ENCODE peak calls at places on chromosome 16, in eight cellular contexts. A, Q, I, Y, L, N, P and S are unnamed samples.

GRCh38 chr16:75219838-75220237 is 1.1 kb downstream of the CTRB1 start:
- DNase-seq in N (no peak), I (no peak), A (no peak), Y (no peak), Q (no peak), L (no peak), P (no peak), S (no peak)

GRCh38 chr16:57600048-57600835 is 28.2 kb upstream of the ADGRG1 start:
- DNase-seq in P (peak; percentile 26), A (peak; percentile 81), L (no peak), Q (no peak), Y (no peak), N (no peak), I (peak; percentile 64), S (peak; percentile 26)

GRCh38 chr16:19274178-19274797 is 11.2 kb upstream of the CLEC19A start:
- DNase-seq in A (no peak), N (no peak), Y (no peak), L (no peak), P (no peak), I (no peak), Q (no peak), S (no peak)

GRCh38 chr16:3501783-3502400 is 1.1 kb downstream of the CLUAP1 start:
- DNase-seq in P (no peak), L (no peak), Q (no peak), A (no peak), Y (no peak), N (no peak), I (no peak), S (no peak)

GRCh38 chr16:301235-301634 is 18.3 kb downstream of the PDIA2 start:
- DNase-seq in A (no peak), P (no peak), I (no peak), Q (no peak), N (no peak), L (no peak), Y (no peak), S (no peak)

GRCh38 chr16:8885674-8886592 is 3.8 kb downstream of the LITAFD start:
- DNase-seq in A (no peak), Q (no peak), L (no peak), P (no peak), Y (peak; percentile 51), N (peak; percentile 53), I (peak; percentile 42), S (peak; percentile 40)

GRCh38 chr16:56658476-56658875 is 717 bp downstream of the MT1F start:
- DNase-seq in P (no peak), N (no peak), A (no peak), Y (no peak), I (no peak), Q (no peak), L (no peak), S (no peak)

GRCh38 chr16:2515180-2515803 is 1.5 kb downstream of the ATP6V0C start:
- DNase-seq in Q (no peak), Y (peak; percentile 32), N (no peak), I (no peak), A (no peak), P (no peak), L (no peak), S (no peak)

GRCh38 chr16:20004931-20005330 is 68.8 kb downstream of the GPR139 start:
- DNase-seq in I (no peak), N (no peak), Q (no peak), L (no peak), Y (no peak), P (no peak), A (no peak), S (no peak)

GRCh38 chr16:84178146-84178765 is 8.6 kb downstream of the TAF1C start:
- DNase-seq in A (no peak), P (no peak), Q (no peak), Y (no peak), I (no peak), N (no peak), L (no peak), S (no peak)

GRCh38 chr16:84179612-84180320 is 7.1 kb downstream of the TAF1C start:
- DNase-seq in I (no peak), P (no peak), Y (no peak), Q (no peak), L (no peak), A (no peak), N (no peak), S (no peak)

GRCh38 chr16:84176192-84177053 is 10.4 kb downstream of the TAF1C start:
- DNase-seq in Q (no peak), L (no peak), A (no peak), P (no peak), N (no peak), I (no peak), Y (no peak), S (no peak)

GRCh38 chr16:84178892-84179611 is 7.8 kb downstream of the TAF1C start:
- DNase-seq in I (no peak), A (no peak), N (no peak), L (no peak), Q (no peak), Y (no peak), P (no peak), S (no peak)

GRCh38 chr16:84177740-84178070 is 9.2 kb downstream of the TAF1C start:
- DNase-seq in Q (no peak), I (peak; percentile 39), L (no peak), Y (no peak), N (peak; percentile 49), P (no peak), A (no peak), S (peak; percentile 16)
- H3K4me3 ChIP-seq in Q (no peak overlapping the region), I (no peak overlapping the region), L (no peak overlapping the region), Y (no peak overlapping the region), N (no peak overlapping the region), P (no peak overlapping the region), A (no peak overlapping the region), S (no peak overlapping the region)

GRCh38 chr16:50880926-50881325 is 139.0 kb downstream of the CYLD start:
- DNase-seq in N (no peak), A (no peak), Y (no peak), P (no peak), I (no peak), Q (no peak), L (no peak), S (no peak)
- TF ChIP-seq CTCF in N (no peak), A (no peak), Y (no peak), P (no peak), I (no peak), Q (no peak), L (no peak), S (no peak)

DNA sequence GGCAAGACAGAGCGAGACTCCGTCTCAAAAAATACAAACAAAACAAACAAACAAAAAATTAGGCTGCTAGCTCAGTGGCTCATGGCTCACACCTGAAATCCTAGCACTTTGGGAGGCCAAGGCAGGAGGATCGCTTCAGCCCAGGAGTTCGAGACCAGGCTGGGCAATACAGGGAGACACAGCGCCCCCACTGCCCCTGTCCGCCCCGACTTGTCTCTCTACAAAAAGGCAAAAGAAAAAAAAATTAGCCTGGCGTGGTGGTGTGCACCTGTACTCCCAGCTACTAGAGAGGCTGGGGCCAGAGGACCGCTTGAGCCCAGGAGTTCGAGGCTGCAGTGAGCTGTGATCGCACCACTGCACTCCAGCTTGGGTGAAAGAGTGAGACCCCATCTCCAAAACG is 531 bp upstream of the CDH1 start:
- DNase-seq in Q (no peak), N (no peak), A (no peak), I (no peak), P (no peak), L (no peak), Y (no peak), S (no peak)
- H3K4me3 ChIP-seq in Q (no peak overlapping the region), N (no peak overlapping the region), A (peak overlapping the region; percentile 67), I (no peak overlapping the region), P (no peak overlapping the region), L (no peak overlapping the region), Y (no peak overlapping the region), S (no peak overlapping the region)

DNA sequence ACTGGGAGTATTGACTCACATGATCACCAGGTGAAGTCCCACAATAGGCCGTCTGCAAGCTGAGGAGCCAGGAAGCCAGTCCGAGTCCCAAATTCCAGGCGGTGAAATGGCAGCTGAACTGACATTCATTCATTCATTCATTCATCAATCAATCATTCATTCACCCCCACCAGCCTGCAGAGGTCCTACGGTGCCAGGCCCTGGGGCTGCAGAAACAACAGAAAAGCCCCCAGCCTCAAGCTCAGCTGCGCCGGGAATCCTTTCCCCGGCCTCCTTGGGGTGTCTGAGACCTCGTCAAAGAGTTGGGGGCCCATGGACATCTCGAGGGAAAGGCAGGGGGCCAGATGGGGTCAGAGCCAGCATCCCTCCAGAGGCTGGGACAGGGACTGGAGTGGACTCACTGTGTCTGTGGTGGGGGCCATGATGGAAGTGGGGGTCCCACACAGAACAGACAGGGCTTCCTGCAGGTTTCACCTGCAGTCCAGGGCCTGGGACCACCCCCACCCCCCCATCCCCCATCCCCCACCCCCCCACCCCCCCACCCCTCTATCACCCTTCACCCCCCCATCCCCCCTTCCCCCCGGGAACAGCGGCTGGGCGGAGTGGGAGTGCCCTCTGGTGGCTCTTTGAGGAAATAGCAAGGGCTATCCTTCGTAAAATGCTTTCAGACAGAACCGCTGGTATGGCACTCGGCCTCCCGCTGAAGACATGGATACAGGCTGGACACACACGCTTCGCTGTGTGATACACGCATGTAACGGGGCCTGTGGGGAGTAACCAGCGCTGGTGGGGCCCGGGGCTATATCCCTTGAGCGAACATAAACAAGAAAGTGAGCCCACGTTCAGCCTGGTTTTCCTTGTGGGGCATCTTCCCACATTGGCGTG is 8.5 kb upstream of the ZC3H18 start:
- DNase-seq in L (no peak), A (peak; percentile 63), I (peak; percentile 64), N (peak; percentile 37), Q (no peak), P (peak; percentile 69), Y (peak; percentile 33), S (peak; percentile 54)
- TF ChIP-seq CTCF in L (peak; percentile 72), A (peak; percentile 48), I (peak; percentile 78), N (peak; percentile 66), Q (peak; percentile 68), P (peak; percentile 68), Y (peak; percentile 60), S (peak; percentile 84)

DNA sequence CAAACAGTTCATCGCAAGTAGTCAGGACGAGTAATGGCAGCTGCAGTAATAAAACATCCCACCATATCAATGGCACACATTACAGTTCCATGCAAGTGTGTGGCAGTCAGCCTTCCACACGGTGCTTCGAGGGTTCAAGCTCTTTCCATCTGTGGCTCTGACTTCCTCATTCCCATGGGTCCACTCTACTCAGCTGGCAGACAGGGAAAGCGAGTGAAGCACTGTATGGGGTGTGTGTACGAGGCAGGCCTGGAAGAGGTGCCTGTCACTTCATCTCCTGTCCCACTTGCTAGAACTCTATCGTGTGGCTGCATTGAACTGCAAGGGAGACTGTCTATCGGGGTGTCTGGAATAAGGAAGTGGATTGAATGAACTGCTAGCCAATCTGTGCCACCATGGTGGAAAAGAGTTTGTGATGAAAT is 160.6 kb downstream of the CPPED1 start:
- DNase-seq in Y (no peak), Q (no peak), A (no peak), N (no peak), I (no peak), P (no peak), L (no peak), S (no peak)
- H3K4me3 ChIP-seq in Y (no peak overlapping the region), Q (no peak overlapping the region), A (no peak overlapping the region), N (no peak overlapping the region), I (no peak overlapping the region), P (no peak overlapping the region), L (no peak overlapping the region), S (no peak overlapping the region)

DNA sequence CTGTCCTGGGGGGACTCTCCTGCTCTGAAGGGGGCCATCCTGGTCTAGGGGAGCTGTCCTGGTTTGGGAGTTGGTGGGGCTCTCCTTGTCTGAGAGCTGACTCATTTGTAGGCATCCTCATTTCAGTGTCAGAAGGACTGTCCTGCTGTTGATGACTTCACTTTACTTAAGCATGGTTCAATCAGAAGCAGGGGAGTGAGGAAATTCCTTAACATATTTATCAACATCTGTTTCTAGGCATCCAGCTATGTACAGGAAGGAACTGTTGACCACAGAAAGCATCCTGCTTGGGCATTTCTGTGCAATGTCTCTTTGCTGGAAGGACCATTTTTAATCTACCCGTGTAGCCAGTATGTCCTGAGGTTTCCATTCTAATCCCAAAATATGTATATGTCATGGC is 502.7 kb upstream of the HSBP1 start:
- DNase-seq in Q (no peak), Y (no peak), L (peak; percentile 83), N (peak; percentile 88), I (peak; percentile 76), A (no peak), P (peak; percentile 1), S (peak; percentile 78)
- TF ChIP-seq CTCF in Q (no peak), Y (no peak), L (no peak), N (no peak), I (no peak), A (no peak), P (no peak), S (no peak)